ENCODE peak calls at places on chromosomes 4 and X, in eight cellular contexts. U is mammary epithelial cell, G is ELF-1, B is left cardiac atrium, T is right lobe of liver, Q is M059J, R is RWPE1, O is GM20000. D is an unnamed sample.

GRCh38 chrX:49171752-49172279 is at the start of gene PLP2:
- DNase-seq in O (peak), R (peak), Q (peak), T (peak), G (peak), B (peak), U (peak), D (peak)

GRCh38 chrX:72609313-72609712 is 36.7 kb upstream of the HDAC8 start:
- DNase-seq in G (no peak), U (peak), T (no peak), O (peak), Q (peak), R (peak), B (no peak), D (no peak)

GRCh38 chr4:22500831-22501714 is 14.8 kb downstream of the ADGRA3 start:
- DNase-seq in O (no peak), T (no peak), G (peak), R (peak), U (peak), B (no peak), Q (peak), D (peak)

GRCh38 chr4:54545663-54546424 is 111.9 kb upstream of the KIT start:
- DNase-seq in B (no peak), O (no peak), Q (no peak), U (peak), T (no peak), G (no peak), R (peak), D (no peak)

GRCh38 chrX:11296051-11296450 is 2.8 kb downstream of the AMELX start:
- DNase-seq in T (no peak), G (no peak), B (no peak), O (no peak), U (no peak), Q (no peak), R (no peak), D (no peak)

GRCh38 chrX:103616676-103617186 is 9.0 kb downstream of the TCEAL3 start:
- DNase-seq in U (no peak), B (no peak), R (no peak), Q (peak), G (no peak), O (no peak), T (no peak), D (no peak)

GRCh38 chr4:144449623-144450022 is 196.3 kb upstream of the HHIP start:
- DNase-seq in O (no peak), Q (peak), R (peak), B (peak), T (no peak), G (peak), U (no peak), D (no peak)

GRCh38 chr4:147368948-147369347 is 111.9 kb upstream of the EDNRA start:
- DNase-seq in G (no peak), O (no peak), U (no peak), B (no peak), T (no peak), Q (no peak), R (no peak), D (no peak)

GRCh38 chrX:538311-538710 is 92.3 kb upstream of the SHOX start:
- DNase-seq in O (no peak), R (peak), B (no peak), T (no peak), U (no peak), Q (peak), G (peak), D (no peak)

GRCh38 chrX:123277347-123277746 is 93.3 kb downstream of the GRIA3 start:
- DNase-seq in R (no peak), O (no peak), T (no peak), G (no peak), Q (no peak), B (no peak), U (no peak), D (no peak)

GRCh38 chrX:153032397-153033118 is 23.7 kb upstream of the PNMA3 start:
- DNase-seq in Q (peak), B (peak), R (peak), O (peak), G (peak), U (peak), T (peak), D (peak)

GRCh38 chr4:17781072-17781830 is at the start of gene FAM184B:
- DNase-seq in R (no peak), G (peak), U (no peak), T (no peak), O (no peak), Q (no peak), B (no peak), D (no peak)

GRCh38 chr4:94345267-94345666 is 2.6 kb upstream of the HPGDS start:
- DNase-seq in G (no peak), O (no peak), Q (no peak), U (no peak), R (no peak), B (no peak), T (no peak), D (no peak)

GRCh38 chr4:169485791-169486742 is 126.3 kb downstream of the NEK1 start:
- DNase-seq in R (peak), T (no peak), G (peak), U (peak), B (no peak), Q (peak), O (peak), D (peak)

GRCh38 chr4:38317238-38317637 is 346.8 kb upstream of the KLF3 start:
- DNase-seq in U (no peak), T (no peak), O (no peak), G (no peak), Q (no peak), B (no peak), R (no peak), D (no peak)

GRCh38 chrX:130260316-130260715 is 8.4 kb downstream of the ZNF280C start:
- DNase-seq in R (no peak), T (no peak), U (no peak), Q (peak), B (no peak), O (no peak), G (no peak), D (no peak)

GRCh38 chrX:119488749-119489148 is 20.5 kb downstream of the SLC25A5 start:
- DNase-seq in Q (peak), O (peak), R (no peak), B (no peak), T (peak), G (peak), U (no peak), D (peak)

GRCh38 chrX:1027133-1027532 is 185.3 kb downstream of the CRLF2 start:
- DNase-seq in B (no peak), O (peak), U (no peak), T (no peak), Q (no peak), R (no peak), G (no peak), D (peak)

GRCh38 chr4:37383579-37384229 is 139.2 kb downstream of the NWD2 start:
- DNase-seq in O (peak), U (peak), Q (peak), B (no peak), G (peak), R (peak), T (no peak), D (peak)

GRCh38 chrX:4876268-4876667 is 1162.8 kb upstream of the PRKX start:
- DNase-seq in T (no peak), B (no peak), U (no peak), Q (no peak), O (no peak), G (no peak), R (no peak), D (no peak)

GRCh38 chr4:105765690-105766407 is 57.3 kb downstream of the GSTCD start:
- DNase-seq in B (no peak), T (no peak), G (peak), Q (peak), O (no peak), U (peak), R (peak), D (no peak)

GRCh38 chrX:48958635-48959094 is 1.3 kb upstream of the OTUD5 start:
- DNase-seq in U (peak), R (no peak), Q (peak), G (no peak), T (peak), O (no peak), B (peak), D (no peak)

GRCh38 chr4:94762326-94762725 is 4.6 kb downstream of the BMPR1B start:
- DNase-seq in Q (no peak), O (no peak), U (no peak), G (no peak), R (no peak), B (no peak), T (no peak), D (no peak)

GRCh38 chr4:71377561-71377960 is 38.7 kb downstream of the SLC4A4 start:
- DNase-seq in O (no peak), Q (peak), R (peak), U (peak), B (no peak), G (no peak), T (no peak), D (no peak)

GRCh38 chrX:78237127-78237526 is 90.3 kb downstream of the CYSLTR1 start:
- DNase-seq in T (no peak), B (no peak), O (no peak), Q (peak), U (peak), R (no peak), G (no peak), D (peak)

GRCh38 chrX:40867352-40867751 is 132.0 kb upstream of the MED14 start:
- DNase-seq in O (no peak), Q (peak), R (peak), T (no peak), B (no peak), G (no peak), U (peak), D (no peak)

GRCh38 chr4:4694812-4695211 is 153.0 kb upstream of the STX18 start:
- DNase-seq in G (no peak), R (no peak), T (no peak), U (no peak), Q (no peak), O (no peak), B (no peak), D (no peak)

GRCh38 chr4:168699224-168699878 is 202.5 kb downstream of the PALLD start:
- DNase-seq in O (no peak), B (no peak), T (peak), Q (no peak), R (no peak), G (no peak), U (no peak), D (no peak)

GRCh38 chr4:138241281-138242075 is 671 bp downstream of the SLC7A11 start:
- DNase-seq in O (no peak), G (no peak), R (peak), U (no peak), B (no peak), Q (peak), T (no peak), D (peak)

GRCh38 chr4:182886768-182887167 is 30.4 kb downstream of the DCTD start:
- DNase-seq in U (no peak), R (no peak), B (no peak), O (no peak), T (no peak), G (no peak), Q (no peak), D (no peak)

GRCh38 chr4:14653338-14653737 is 348.9 kb upstream of the CPEB2 start:
- DNase-seq in T (no peak), B (no peak), O (no peak), U (no peak), G (no peak), Q (no peak), R (no peak), D (no peak)

GRCh38 chr4:3255611-3256186 is 6.7 kb downstream of the MSANTD1 start:
- DNase-seq in Q (no peak), R (no peak), T (peak), U (no peak), G (no peak), O (no peak), B (peak), D (no peak)

GRCh38 chrX:39613997-39614679 is 483.6 kb downstream of the BCOR start:
- DNase-seq in R (no peak), G (peak), O (no peak), B (no peak), T (peak), U (peak), Q (peak), D (peak)

GRCh38 chr4:77930876-77931275 is 68.2 kb downstream of the MRPL1 start:
- DNase-seq in Q (peak), R (no peak), O (no peak), U (no peak), G (no peak), T (no peak), B (no peak), D (no peak)

GRCh38 chrX:8194216-8194615 is 23.1 kb upstream of the VCX2 start:
- DNase-seq in G (no peak), O (no peak), R (no peak), Q (peak), T (no peak), B (no peak), U (no peak), D (no peak)

GRCh38 chr4:169931996-169932395 is 94.2 kb downstream of the MFAP3L start:
- DNase-seq in G (no peak), T (no peak), R (no peak), O (no peak), Q (no peak), B (no peak), U (no peak), D (no peak)

GRCh38 chrX:103513476-103514108 is 5.7 kb downstream of the RAB40A start:
- DNase-seq in O (no peak), U (peak), Q (peak), G (no peak), B (no peak), T (no peak), R (no peak), D (no peak)

GRCh38 chr4:71004281-71004851 is 10.9 kb downstream of the DCK start:
- DNase-seq in G (peak), B (no peak), O (no peak), T (no peak), Q (no peak), U (no peak), R (no peak), D (peak)